ENCODE peak calls at places on chromosome 9, in eight cellular contexts. One of them, this sample, is unnamed.

GRCh38 chr9:18821794-18822193 is 211.2 kb downstream of the SAXO1 start:
- DNase-seq in stimulated activated naive CD4-positive, alpha-beta T cell: no peak
- DNase-seq in activated naive CD4-positive, alpha-beta T cell: no peak
- DNase-seq in caudate nucleus: no peak
- DNase-seq in left cardiac atrium: no peak
- DNase-seq in Peyer's patch: no peak
- DNase-seq in DMS79 treated with DMSO at 0.1 percent for 48 hours: peak
- DNase-seq in NCI-H510A: no peak
- DNase-seq in this sample: no peak

GRCh38 chr9:135340143-135340655 is 139.4 kb upstream of the PPP1R26 start:
- DNase-seq in stimulated activated naive CD4-positive, alpha-beta T cell: no peak
- DNase-seq in activated naive CD4-positive, alpha-beta T cell: no peak
- DNase-seq in caudate nucleus: no peak
- DNase-seq in left cardiac atrium: peak
- DNase-seq in Peyer's patch: no peak
- DNase-seq in DMS79 treated with DMSO at 0.1 percent for 48 hours: no peak
- DNase-seq in NCI-H510A: no peak
- DNase-seq in this sample: no peak

GRCh38 chr9:134371731-134372130 is 45.5 kb downstream of the RXRA start:
- DNase-seq in stimulated activated naive CD4-positive, alpha-beta T cell: no peak
- DNase-seq in activated naive CD4-positive, alpha-beta T cell: no peak
- DNase-seq in caudate nucleus: peak
- DNase-seq in left cardiac atrium: peak
- DNase-seq in Peyer's patch: no peak
- DNase-seq in DMS79 treated with DMSO at 0.1 percent for 48 hours: no peak
- DNase-seq in NCI-H510A: no peak
- DNase-seq in this sample: peak

GRCh38 chr9:109907400-109907799 is 127.4 kb downstream of the PALM2AKAP2 start:
- DNase-seq in stimulated activated naive CD4-positive, alpha-beta T cell: no peak
- DNase-seq in activated naive CD4-positive, alpha-beta T cell: no peak
- DNase-seq in caudate nucleus: no peak
- DNase-seq in left cardiac atrium: peak
- DNase-seq in Peyer's patch: no peak
- DNase-seq in DMS79 treated with DMSO at 0.1 percent for 48 hours: no peak
- DNase-seq in NCI-H510A: no peak
- DNase-seq in this sample: no peak

GRCh38 chr9:134163374-134164196 is 779 bp downstream of the RNU6ATAC start:
- DNase-seq in stimulated activated naive CD4-positive, alpha-beta T cell: peak
- DNase-seq in activated naive CD4-positive, alpha-beta T cell: peak
- DNase-seq in caudate nucleus: no peak
- DNase-seq in left cardiac atrium: peak
- DNase-seq in Peyer's patch: peak
- DNase-seq in DMS79 treated with DMSO at 0.1 percent for 48 hours: no peak
- DNase-seq in NCI-H510A: peak
- DNase-seq in this sample: peak

GRCh38 chr9:90642570-90643539 is at the start of gene DIRAS2:
- DNase-seq in stimulated activated naive CD4-positive, alpha-beta T cell: no peak
- DNase-seq in activated naive CD4-positive, alpha-beta T cell: no peak
- DNase-seq in caudate nucleus: peak
- DNase-seq in left cardiac atrium: peak
- DNase-seq in Peyer's patch: peak
- DNase-seq in DMS79 treated with DMSO at 0.1 percent for 48 hours: peak
- DNase-seq in NCI-H510A: peak
- DNase-seq in this sample: no peak

GRCh38 chr9:32708480-32709150 is 73.1 kb upstream of the TAF1L start:
- DNase-seq in stimulated activated naive CD4-positive, alpha-beta T cell: no peak
- DNase-seq in activated naive CD4-positive, alpha-beta T cell: no peak
- DNase-seq in caudate nucleus: no peak
- DNase-seq in left cardiac atrium: no peak
- DNase-seq in Peyer's patch: no peak
- DNase-seq in DMS79 treated with DMSO at 0.1 percent for 48 hours: no peak
- DNase-seq in NCI-H510A: no peak
- DNase-seq in this sample: no peak

GRCh38 chr9:89594811-89595550 is 9.8 kb upstream of the GADD45G start:
- DNase-seq in stimulated activated naive CD4-positive, alpha-beta T cell: no peak
- DNase-seq in activated naive CD4-positive, alpha-beta T cell: no peak
- DNase-seq in caudate nucleus: no peak
- DNase-seq in left cardiac atrium: no peak
- DNase-seq in Peyer's patch: no peak
- DNase-seq in DMS79 treated with DMSO at 0.1 percent for 48 hours: no peak
- DNase-seq in NCI-H510A: no peak
- DNase-seq in this sample: no peak

GRCh38 chr9:37621299-37621934 is 29.0 kb upstream of the TOMM5 start:
- DNase-seq in stimulated activated naive CD4-positive, alpha-beta T cell: no peak
- DNase-seq in activated naive CD4-positive, alpha-beta T cell: no peak
- DNase-seq in caudate nucleus: no peak
- DNase-seq in left cardiac atrium: no peak
- DNase-seq in Peyer's patch: no peak
- DNase-seq in DMS79 treated with DMSO at 0.1 percent for 48 hours: no peak
- DNase-seq in NCI-H510A: no peak
- DNase-seq in this sample: no peak

GRCh38 chr9:132333556-132333955 is 21.2 kb downstream of the SETX start:
- DNase-seq in stimulated activated naive CD4-positive, alpha-beta T cell: no peak
- DNase-seq in activated naive CD4-positive, alpha-beta T cell: no peak
- DNase-seq in caudate nucleus: no peak
- DNase-seq in left cardiac atrium: no peak
- DNase-seq in Peyer's patch: no peak
- DNase-seq in DMS79 treated with DMSO at 0.1 percent for 48 hours: no peak
- DNase-seq in NCI-H510A: no peak
- DNase-seq in this sample: no peak

GRCh38 chr9:133642708-133643361 is 6.7 kb downstream of the DBH start:
- DNase-seq in stimulated activated naive CD4-positive, alpha-beta T cell: no peak
- DNase-seq in activated naive CD4-positive, alpha-beta T cell: no peak
- DNase-seq in caudate nucleus: no peak
- DNase-seq in left cardiac atrium: peak
- DNase-seq in Peyer's patch: no peak
- DNase-seq in DMS79 treated with DMSO at 0.1 percent for 48 hours: no peak
- DNase-seq in NCI-H510A: no peak
- DNase-seq in this sample: no peak

GRCh38 chr9:125979383-125979782 is 232.2 kb downstream of the PBX3 start:
- DNase-seq in stimulated activated naive CD4-positive, alpha-beta T cell: no peak
- DNase-seq in activated naive CD4-positive, alpha-beta T cell: no peak
- DNase-seq in caudate nucleus: no peak
- DNase-seq in left cardiac atrium: no peak
- DNase-seq in Peyer's patch: no peak
- DNase-seq in DMS79 treated with DMSO at 0.1 percent for 48 hours: no peak
- DNase-seq in NCI-H510A: no peak
- DNase-seq in this sample: no peak

GRCh38 chr9:137785704-137786161 is 91.8 kb upstream of the CACNA1B start:
- DNase-seq in stimulated activated naive CD4-positive, alpha-beta T cell: no peak
- DNase-seq in activated naive CD4-positive, alpha-beta T cell: no peak
- DNase-seq in caudate nucleus: no peak
- DNase-seq in left cardiac atrium: no peak
- DNase-seq in Peyer's patch: no peak
- DNase-seq in DMS79 treated with DMSO at 0.1 percent for 48 hours: no peak
- DNase-seq in NCI-H510A: peak
- DNase-seq in this sample: no peak

GRCh38 chr9:126802343-126803059 is 2.3 kb upstream of the ZBTB43 start:
- DNase-seq in stimulated activated naive CD4-positive, alpha-beta T cell: no peak
- DNase-seq in activated naive CD4-positive, alpha-beta T cell: no peak
- DNase-seq in caudate nucleus: no peak
- DNase-seq in left cardiac atrium: no peak
- DNase-seq in Peyer's patch: no peak
- DNase-seq in DMS79 treated with DMSO at 0.1 percent for 48 hours: no peak
- DNase-seq in NCI-H510A: no peak
- DNase-seq in this sample: no peak

GRCh38 chr9:136697821-136698526 is 10.7 kb upstream of the AGPAT2 start:
- DNase-seq in stimulated activated naive CD4-positive, alpha-beta T cell: no peak
- DNase-seq in activated naive CD4-positive, alpha-beta T cell: no peak
- DNase-seq in caudate nucleus: no peak
- DNase-seq in left cardiac atrium: no peak
- DNase-seq in Peyer's patch: no peak
- DNase-seq in DMS79 treated with DMSO at 0.1 percent for 48 hours: no peak
- DNase-seq in NCI-H510A: no peak
- DNase-seq in this sample: no peak

GRCh38 chr9:87581513-87581912 is 83.8 kb downstream of the DAPK1 start:
- DNase-seq in stimulated activated naive CD4-positive, alpha-beta T cell: no peak
- DNase-seq in activated naive CD4-positive, alpha-beta T cell: no peak
- DNase-seq in caudate nucleus: no peak
- DNase-seq in left cardiac atrium: no peak
- DNase-seq in Peyer's patch: no peak
- DNase-seq in DMS79 treated with DMSO at 0.1 percent for 48 hours: no peak
- DNase-seq in NCI-H510A: no peak
- DNase-seq in this sample: no peak

GRCh38 chr9:1709347-1709746 is 305.8 kb upstream of the SMARCA2 start:
- DNase-seq in stimulated activated naive CD4-positive, alpha-beta T cell: peak
- DNase-seq in activated naive CD4-positive, alpha-beta T cell: no peak
- DNase-seq in caudate nucleus: no peak
- DNase-seq in left cardiac atrium: no peak
- DNase-seq in Peyer's patch: no peak
- DNase-seq in DMS79 treated with DMSO at 0.1 percent for 48 hours: no peak
- DNase-seq in NCI-H510A: no peak
- DNase-seq in this sample: no peak

GRCh38 chr9:105114956-105115728 is 129.3 kb upstream of the SLC44A1 start:
- DNase-seq in stimulated activated naive CD4-positive, alpha-beta T cell: no peak
- DNase-seq in activated naive CD4-positive, alpha-beta T cell: no peak
- DNase-seq in caudate nucleus: no peak
- DNase-seq in left cardiac atrium: peak
- DNase-seq in Peyer's patch: no peak
- DNase-seq in DMS79 treated with DMSO at 0.1 percent for 48 hours: no peak
- DNase-seq in NCI-H510A: no peak
- DNase-seq in this sample: peak

GRCh38 chr9:114366334-114367128 is 21.3 kb downstream of the AKNA start:
- DNase-seq in stimulated activated naive CD4-positive, alpha-beta T cell: peak
- DNase-seq in activated naive CD4-positive, alpha-beta T cell: no peak
- DNase-seq in caudate nucleus: no peak
- DNase-seq in left cardiac atrium: no peak
- DNase-seq in Peyer's patch: peak
- DNase-seq in DMS79 treated with DMSO at 0.1 percent for 48 hours: peak
- DNase-seq in NCI-H510A: no peak
- DNase-seq in this sample: peak